ENCODE peak calls at places on chromosomes 1 and 21, in nine cellular contexts. One of them, this sample, is unnamed.

GRCh38 chr1:216691710-216692109 is 31.5 kb downstream of the ESRRG start:
- DNase-seq in SW480: no peak
- DNase-seq in naive thymus-derived CD8-positive, alpha-beta T cell: no peak
- DNase-seq in lower leg skin: no peak
- DNase-seq in stimulated activated effector memory CD8-positive, alpha-beta T cell treated with anti-CD3 and anti-CD28 coated beads, Interleukin-12 subunit alpha, Interleukin-12 subunit beta, amount 100 ng/mL, for 72 hours: no peak
- DNase-seq in OCI-LY7: no peak
- DNase-seq in Kasumi-1: no peak
- DNase-seq in HL-60: no peak
- DNase-seq in HEK293T: no peak
- DNase-seq in this sample: no peak

GRCh38 chr1:24149854-24150227 is 6.9 kb upstream of the IL22RA1 start:
- DNase-seq in SW480: peak
- DNase-seq in naive thymus-derived CD8-positive, alpha-beta T cell: no peak
- DNase-seq in lower leg skin: peak
- DNase-seq in stimulated activated effector memory CD8-positive, alpha-beta T cell treated with anti-CD3 and anti-CD28 coated beads, Interleukin-12 subunit alpha, Interleukin-12 subunit beta, amount 100 ng/mL, for 72 hours: peak
- DNase-seq in OCI-LY7: no peak
- DNase-seq in Kasumi-1: no peak
- DNase-seq in HL-60: no peak
- DNase-seq in HEK293T: no peak
- DNase-seq in this sample: peak

GRCh38 chr21:43270800-43271261 is 102.0 kb downstream of the CRYAA start:
- DNase-seq in SW480: no peak
- DNase-seq in naive thymus-derived CD8-positive, alpha-beta T cell: no peak
- DNase-seq in lower leg skin: no peak
- DNase-seq in stimulated activated effector memory CD8-positive, alpha-beta T cell treated with anti-CD3 and anti-CD28 coated beads, Interleukin-12 subunit alpha, Interleukin-12 subunit beta, amount 100 ng/mL, for 72 hours: no peak
- DNase-seq in OCI-LY7: no peak
- DNase-seq in Kasumi-1: no peak
- DNase-seq in HL-60: no peak
- DNase-seq in HEK293T: no peak
- DNase-seq in this sample: no peak

GRCh38 chr1:41365772-41366427 is 4.7 kb downstream of the FOXO6 start:
- DNase-seq in SW480: no peak
- DNase-seq in naive thymus-derived CD8-positive, alpha-beta T cell: peak
- DNase-seq in lower leg skin: no peak
- DNase-seq in stimulated activated effector memory CD8-positive, alpha-beta T cell treated with anti-CD3 and anti-CD28 coated beads, Interleukin-12 subunit alpha, Interleukin-12 subunit beta, amount 100 ng/mL, for 72 hours: no peak
- DNase-seq in OCI-LY7: no peak
- DNase-seq in Kasumi-1: no peak
- DNase-seq in HL-60: no peak
- DNase-seq in HEK293T: no peak
- DNase-seq in this sample: peak

GRCh38 chr1:117635805-117636204 is 30.0 kb downstream of the TENT5C start:
- DNase-seq in SW480: no peak
- DNase-seq in naive thymus-derived CD8-positive, alpha-beta T cell: no peak
- DNase-seq in lower leg skin: no peak
- DNase-seq in stimulated activated effector memory CD8-positive, alpha-beta T cell treated with anti-CD3 and anti-CD28 coated beads, Interleukin-12 subunit alpha, Interleukin-12 subunit beta, amount 100 ng/mL, for 72 hours: no peak
- DNase-seq in OCI-LY7: no peak
- DNase-seq in Kasumi-1: no peak
- DNase-seq in HL-60: no peak
- DNase-seq in HEK293T: no peak
- DNase-seq in this sample: no peak

GRCh38 chr1:243798726-243799125 is 51.3 kb downstream of the AKT3 start:
- DNase-seq in SW480: no peak
- DNase-seq in naive thymus-derived CD8-positive, alpha-beta T cell: no peak
- DNase-seq in lower leg skin: no peak
- DNase-seq in stimulated activated effector memory CD8-positive, alpha-beta T cell treated with anti-CD3 and anti-CD28 coated beads, Interleukin-12 subunit alpha, Interleukin-12 subunit beta, amount 100 ng/mL, for 72 hours: no peak
- DNase-seq in OCI-LY7: no peak
- DNase-seq in Kasumi-1: no peak
- DNase-seq in HL-60: no peak
- DNase-seq in HEK293T: no peak
- DNase-seq in this sample: no peak

GRCh38 chr1:84339503-84339902 is 38.0 kb downstream of the SAMD13 start:
- DNase-seq in SW480: no peak
- DNase-seq in naive thymus-derived CD8-positive, alpha-beta T cell: no peak
- DNase-seq in lower leg skin: no peak
- DNase-seq in stimulated activated effector memory CD8-positive, alpha-beta T cell treated with anti-CD3 and anti-CD28 coated beads, Interleukin-12 subunit alpha, Interleukin-12 subunit beta, amount 100 ng/mL, for 72 hours: no peak
- DNase-seq in OCI-LY7: no peak
- DNase-seq in Kasumi-1: no peak
- DNase-seq in HL-60: no peak
- DNase-seq in HEK293T: no peak
- DNase-seq in this sample: no peak

GRCh38 chr1:185112343-185112742 is 44.4 kb downstream of the TRMT1L start:
- DNase-seq in SW480: no peak
- DNase-seq in naive thymus-derived CD8-positive, alpha-beta T cell: no peak
- DNase-seq in lower leg skin: no peak
- DNase-seq in stimulated activated effector memory CD8-positive, alpha-beta T cell treated with anti-CD3 and anti-CD28 coated beads, Interleukin-12 subunit alpha, Interleukin-12 subunit beta, amount 100 ng/mL, for 72 hours: no peak
- DNase-seq in OCI-LY7: no peak
- DNase-seq in Kasumi-1: no peak
- DNase-seq in HL-60: no peak
- DNase-seq in HEK293T: no peak
- DNase-seq in this sample: no peak

GRCh38 chr1:41046347-41046775 is 24.8 kb upstream of the SLFNL1 start:
- DNase-seq in SW480: no peak
- DNase-seq in naive thymus-derived CD8-positive, alpha-beta T cell: no peak
- DNase-seq in lower leg skin: no peak
- DNase-seq in stimulated activated effector memory CD8-positive, alpha-beta T cell treated with anti-CD3 and anti-CD28 coated beads, Interleukin-12 subunit alpha, Interleukin-12 subunit beta, amount 100 ng/mL, for 72 hours: no peak
- DNase-seq in OCI-LY7: no peak
- DNase-seq in Kasumi-1: no peak
- DNase-seq in HL-60: no peak
- DNase-seq in HEK293T: no peak
- DNase-seq in this sample: no peak

GRCh38 chr21:38319781-38320180 is 63.0 kb downstream of the KCNJ15 start:
- DNase-seq in SW480: no peak
- DNase-seq in naive thymus-derived CD8-positive, alpha-beta T cell: no peak
- DNase-seq in lower leg skin: no peak
- DNase-seq in stimulated activated effector memory CD8-positive, alpha-beta T cell treated with anti-CD3 and anti-CD28 coated beads, Interleukin-12 subunit alpha, Interleukin-12 subunit beta, amount 100 ng/mL, for 72 hours: no peak
- DNase-seq in OCI-LY7: no peak
- DNase-seq in Kasumi-1: no peak
- DNase-seq in HL-60: no peak
- DNase-seq in HEK293T: no peak
- DNase-seq in this sample: no peak

GRCh38 chr1:168360151-168360550 is 79.5 kb downstream of the TBX19 start:
- DNase-seq in SW480: no peak
- DNase-seq in naive thymus-derived CD8-positive, alpha-beta T cell: no peak
- DNase-seq in lower leg skin: no peak
- DNase-seq in stimulated activated effector memory CD8-positive, alpha-beta T cell treated with anti-CD3 and anti-CD28 coated beads, Interleukin-12 subunit alpha, Interleukin-12 subunit beta, amount 100 ng/mL, for 72 hours: peak
- DNase-seq in OCI-LY7: no peak
- DNase-seq in Kasumi-1: no peak
- DNase-seq in HL-60: no peak
- DNase-seq in HEK293T: no peak
- DNase-seq in this sample: no peak

GRCh38 chr21:45827881-45828579 is 153.5 kb upstream of the COL6A1 start:
- DNase-seq in SW480: no peak
- DNase-seq in naive thymus-derived CD8-positive, alpha-beta T cell: no peak
- DNase-seq in lower leg skin: peak
- DNase-seq in stimulated activated effector memory CD8-positive, alpha-beta T cell treated with anti-CD3 and anti-CD28 coated beads, Interleukin-12 subunit alpha, Interleukin-12 subunit beta, amount 100 ng/mL, for 72 hours: no peak
- DNase-seq in OCI-LY7: no peak
- DNase-seq in Kasumi-1: no peak
- DNase-seq in HL-60: no peak
- DNase-seq in HEK293T: no peak
- DNase-seq in this sample: no peak

GRCh38 chr1:95582746-95583145 is 348.7 kb downstream of the RWDD3 start:
- DNase-seq in SW480: no peak
- DNase-seq in naive thymus-derived CD8-positive, alpha-beta T cell: no peak
- DNase-seq in lower leg skin: no peak
- DNase-seq in stimulated activated effector memory CD8-positive, alpha-beta T cell treated with anti-CD3 and anti-CD28 coated beads, Interleukin-12 subunit alpha, Interleukin-12 subunit beta, amount 100 ng/mL, for 72 hours: no peak
- DNase-seq in OCI-LY7: no peak
- DNase-seq in Kasumi-1: no peak
- DNase-seq in HL-60: no peak
- DNase-seq in HEK293T: no peak
- DNase-seq in this sample: no peak

GRCh38 chr1:172815740-172816139 is 156.8 kb downstream of the FASLG start:
- DNase-seq in SW480: no peak
- DNase-seq in naive thymus-derived CD8-positive, alpha-beta T cell: no peak
- DNase-seq in lower leg skin: no peak
- DNase-seq in stimulated activated effector memory CD8-positive, alpha-beta T cell treated with anti-CD3 and anti-CD28 coated beads, Interleukin-12 subunit alpha, Interleukin-12 subunit beta, amount 100 ng/mL, for 72 hours: no peak
- DNase-seq in OCI-LY7: no peak
- DNase-seq in Kasumi-1: no peak
- DNase-seq in HL-60: no peak
- DNase-seq in HEK293T: no peak
- DNase-seq in this sample: no peak

GRCh38 chr1:15510611-15511405 is 13.2 kb downstream of the CASP9 start:
- DNase-seq in SW480: no peak
- DNase-seq in naive thymus-derived CD8-positive, alpha-beta T cell: no peak
- DNase-seq in lower leg skin: peak
- DNase-seq in stimulated activated effector memory CD8-positive, alpha-beta T cell treated with anti-CD3 and anti-CD28 coated beads, Interleukin-12 subunit alpha, Interleukin-12 subunit beta, amount 100 ng/mL, for 72 hours: no peak
- DNase-seq in OCI-LY7: no peak
- DNase-seq in Kasumi-1: no peak
- DNase-seq in HL-60: no peak
- DNase-seq in HEK293T: no peak
- DNase-seq in this sample: no peak

GRCh38 chr1:161209790-161210409 is 5.2 kb upstream of the FCER1G start:
- DNase-seq in SW480: peak
- DNase-seq in naive thymus-derived CD8-positive, alpha-beta T cell: peak
- DNase-seq in lower leg skin: peak
- DNase-seq in stimulated activated effector memory CD8-positive, alpha-beta T cell treated with anti-CD3 and anti-CD28 coated beads, Interleukin-12 subunit alpha, Interleukin-12 subunit beta, amount 100 ng/mL, for 72 hours: peak
- DNase-seq in OCI-LY7: peak
- DNase-seq in Kasumi-1: peak
- DNase-seq in HL-60: peak
- DNase-seq in HEK293T: peak
- DNase-seq in this sample: peak

GRCh38 chr1:56453016-56453721 is 126.2 kb downstream of the PLPP3 start:
- DNase-seq in SW480: no peak
- DNase-seq in naive thymus-derived CD8-positive, alpha-beta T cell: no peak
- DNase-seq in lower leg skin: no peak
- DNase-seq in stimulated activated effector memory CD8-positive, alpha-beta T cell treated with anti-CD3 and anti-CD28 coated beads, Interleukin-12 subunit alpha, Interleukin-12 subunit beta, amount 100 ng/mL, for 72 hours: no peak
- DNase-seq in OCI-LY7: no peak
- DNase-seq in Kasumi-1: no peak
- DNase-seq in HL-60: no peak
- DNase-seq in HEK293T: no peak
- DNase-seq in this sample: peak

GRCh38 chr1:84632975-84633427 is 57.3 kb downstream of the SSX2IP start:
- DNase-seq in SW480: no peak
- DNase-seq in naive thymus-derived CD8-positive, alpha-beta T cell: no peak
- DNase-seq in lower leg skin: no peak
- DNase-seq in stimulated activated effector memory CD8-positive, alpha-beta T cell treated with anti-CD3 and anti-CD28 coated beads, Interleukin-12 subunit alpha, Interleukin-12 subunit beta, amount 100 ng/mL, for 72 hours: no peak
- DNase-seq in OCI-LY7: no peak
- DNase-seq in Kasumi-1: no peak
- DNase-seq in HL-60: no peak
- DNase-seq in HEK293T: peak
- DNase-seq in this sample: peak

GRCh38 chr1:236131916-236132315 is 10.4 kb upstream of the GPR137B start:
- DNase-seq in SW480: no peak
- DNase-seq in naive thymus-derived CD8-positive, alpha-beta T cell: no peak
- DNase-seq in lower leg skin: no peak
- DNase-seq in stimulated activated effector memory CD8-positive, alpha-beta T cell treated with anti-CD3 and anti-CD28 coated beads, Interleukin-12 subunit alpha, Interleukin-12 subunit beta, amount 100 ng/mL, for 72 hours: no peak
- DNase-seq in OCI-LY7: no peak
- DNase-seq in Kasumi-1: no peak
- DNase-seq in HL-60: no peak
- DNase-seq in HEK293T: no peak
- DNase-seq in this sample: no peak

GRCh38 chr1:240705584-240705983 is 93.6 kb upstream of the GREM2 start:
- DNase-seq in SW480: no peak
- DNase-seq in naive thymus-derived CD8-positive, alpha-beta T cell: no peak
- DNase-seq in lower leg skin: peak
- DNase-seq in stimulated activated effector memory CD8-positive, alpha-beta T cell treated with anti-CD3 and anti-CD28 coated beads, Interleukin-12 subunit alpha, Interleukin-12 subunit beta, amount 100 ng/mL, for 72 hours: no peak
- DNase-seq in OCI-LY7: no peak
- DNase-seq in Kasumi-1: no peak
- DNase-seq in HL-60: no peak
- DNase-seq in HEK293T: no peak
- DNase-seq in this sample: no peak

GRCh38 chr21:33451634-33452071 is 28.1 kb downstream of the TMEM50B start:
- DNase-seq in SW480: peak
- DNase-seq in naive thymus-derived CD8-positive, alpha-beta T cell: no peak
- DNase-seq in lower leg skin: no peak
- DNase-seq in stimulated activated effector memory CD8-positive, alpha-beta T cell treated with anti-CD3 and anti-CD28 coated beads, Interleukin-12 subunit alpha, Interleukin-12 subunit beta, amount 100 ng/mL, for 72 hours: no peak
- DNase-seq in OCI-LY7: no peak
- DNase-seq in Kasumi-1: no peak
- DNase-seq in HL-60: no peak
- DNase-seq in HEK293T: no peak
- DNase-seq in this sample: peak